ENCODE peak calls at places on chromosomes 11 and 22, in four cellular contexts. M, O, E and Q are unnamed samples.

GRCh38 chr11:62260261-62260953 is 9.6 kb upstream of the SCGB2A2 start:
- DNase-seq in M (no peak), E (no peak), O (no peak), Q (no peak)

GRCh38 chr11:45774023-45774655 is 30.8 kb upstream of the SLC35C1 start:
- DNase-seq in M (no peak), E (no peak), O (no peak), Q (no peak)

GRCh38 chr22:50209893-50210292 is 9.1 kb downstream of the SELENOO start:
- DNase-seq in O (peak; percentile 75), E (peak; percentile 71), M (peak; percentile 74), Q (peak; percentile 46)

GRCh38 chr22:49046546-49047305 is 780.9 kb downstream of the BRD1 start:
- DNase-seq in E (peak; percentile 67), O (no peak), M (no peak), Q (peak; percentile 34)

GRCh38 chr11:8858808-8859207 is 52.2 kb upstream of the AKIP1 start:
- DNase-seq in O (no peak), E (no peak), M (no peak), Q (no peak)

GRCh38 chr22:38415561-38416321 is 39.3 kb downstream of the KCNJ4 start:
- DNase-seq in E (peak; percentile 39), M (no peak), O (no peak), Q (no peak)

GRCh38 chr11:111793863-111794262 is 27.7 kb upstream of the PPP2R1B start:
- DNase-seq in O (peak; percentile 97), M (no peak), E (no peak), Q (no peak)

GRCh38 chr11:123607781-123608180 is 46.6 kb downstream of the SCN3B start:
- DNase-seq in M (no peak), E (no peak), O (no peak), Q (no peak)

GRCh38 chr11:130865091-130865771 is 51.0 kb downstream of the SNX19 start:
- DNase-seq in M (no peak), E (no peak), O (no peak), Q (no peak)

GRCh38 chr11:66545701-66546367 is at the start of gene ZDHHC24:
- DNase-seq in M (peak; percentile 74), E (peak; percentile 98), O (peak; percentile 99), Q (peak; percentile 69)

GRCh38 chr11:133526790-133527189 is 5.5 kb downstream of the OPCML start:
- DNase-seq in M (no peak), E (no peak), O (no peak), Q (no peak)

GRCh38 chr11:133531450-133531849 is 851 bp downstream of the OPCML start:
- DNase-seq in M (no peak), E (no peak), O (no peak), Q (no peak)

GRCh38 chr11:133530501-133530835 is 1.8 kb downstream of the OPCML start:
- DNase-seq in O (no peak), M (no peak), E (no peak), Q (no peak)

GRCh38 chr11:133531971-133532651 is at the start of gene OPCML:
- DNase-seq in E (peak; percentile 63), O (no peak), M (no peak), Q (no peak)

DNA sequence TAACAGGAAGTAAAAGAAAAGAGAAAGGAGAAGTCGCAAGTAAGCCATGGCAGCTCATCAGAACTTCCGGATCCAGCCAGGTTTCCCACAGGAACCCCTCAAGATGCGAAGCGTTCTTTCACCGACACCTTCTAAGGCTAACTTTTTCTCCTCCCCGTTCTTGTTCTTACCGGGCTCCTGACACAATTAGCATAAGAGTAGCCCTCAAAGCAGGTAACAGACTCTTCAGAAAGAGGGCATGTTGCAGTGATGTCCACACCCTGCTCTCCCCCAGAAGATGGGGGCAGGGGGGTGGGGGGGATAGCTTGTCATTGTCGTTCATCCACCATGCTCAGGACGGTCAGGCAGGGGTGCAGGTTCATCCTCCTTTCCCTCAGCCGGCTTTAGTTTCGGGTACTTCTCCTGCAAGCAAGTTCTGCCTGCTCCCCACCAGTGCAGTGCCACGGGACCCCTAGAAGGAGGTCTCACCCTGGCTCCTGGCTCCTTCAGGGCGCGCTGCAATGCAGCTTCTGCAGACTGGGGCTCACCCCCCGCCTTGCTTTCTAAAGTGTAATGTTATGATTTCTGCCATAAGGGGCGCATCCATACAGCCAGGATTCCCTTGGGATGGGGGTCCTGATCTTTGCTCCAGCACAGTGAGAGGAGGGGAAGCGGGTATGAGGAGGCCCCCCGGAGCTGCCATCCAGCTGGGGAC is 2.3 kb downstream of the OPCML start:
- DNase-seq in E (no peak), M (no peak), O (no peak), Q (no peak)
- H3K4me3 ChIP-seq in E (peak overlapping the region; percentile 63), M (no peak overlapping the region), O (no peak overlapping the region), Q (no peak overlapping the region)

DNA sequence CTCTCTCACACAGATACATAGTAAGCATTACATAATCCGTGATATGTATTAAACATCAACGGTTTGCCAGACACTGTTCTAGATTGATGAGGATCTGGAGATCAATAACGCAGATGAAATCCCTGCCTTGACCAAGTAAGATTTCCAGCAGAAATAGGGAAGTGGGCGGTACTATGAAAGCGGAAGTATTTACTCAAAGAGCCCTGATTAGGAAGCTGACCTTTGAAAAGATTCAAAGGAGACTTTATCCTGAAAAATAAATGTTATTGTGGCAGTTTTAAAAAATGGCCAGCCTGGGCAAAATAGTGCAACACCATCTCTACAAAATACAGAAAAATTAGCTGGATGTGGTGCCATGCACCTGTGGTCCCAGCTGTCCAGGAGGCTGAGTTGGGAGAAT is 26.8 kb downstream of the GAB2 start:
- DNase-seq in E (no peak), M (no peak), O (no peak), Q (no peak)
- H3K4me3 ChIP-seq in E (no peak overlapping the region), M (no peak overlapping the region), O (no peak overlapping the region), Q (no peak overlapping the region)

DNA sequence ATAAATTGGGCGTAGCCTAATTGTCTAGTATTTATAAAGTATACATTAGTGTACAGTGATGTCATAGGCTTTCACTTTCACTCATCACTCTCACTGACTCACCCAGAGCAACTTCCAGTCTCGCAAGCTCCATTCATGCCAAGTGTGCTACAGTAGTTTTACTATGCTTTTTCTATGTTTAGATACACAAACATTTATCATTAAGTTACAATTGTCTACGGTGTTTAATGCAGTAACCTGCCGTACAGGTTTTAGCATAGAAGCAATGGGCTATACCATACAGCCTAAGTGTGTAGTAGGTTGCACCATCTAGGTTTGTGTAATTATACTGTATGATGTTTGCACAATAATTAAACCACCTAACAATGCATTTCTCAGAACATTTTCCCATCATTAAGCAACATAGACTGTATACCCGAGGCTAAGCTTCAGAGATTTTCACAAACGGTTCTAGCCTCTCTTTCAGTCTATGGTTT is 17.5 kb downstream of the OR9G1 start:
- DNase-seq in M (no peak), E (no peak), O (no peak), Q (no peak)
- H3K4me3 ChIP-seq in M (no peak overlapping the region), E (no peak overlapping the region), O (no peak overlapping the region), Q (no peak overlapping the region)

GRCh38 chr11:61102667-61103491 is 590 bp downstream of the CD5 start:
- DNase-seq in O (no peak), M (peak; percentile 40), E (no peak), Q (peak; percentile 42)
- H3K4me3 ChIP-seq in O (no peak overlapping the region), M (peak overlapping the region; percentile 100), E (no peak overlapping the region), Q (peak overlapping the region; percentile 88)

GRCh38 chr11:6238902-6239301 is at the start of gene CNGA4:
- DNase-seq in E (no peak), M (no peak), O (no peak), Q (no peak)
- H3K4me3 ChIP-seq in E (no peak within 1 kb of the TSS), M (no peak within 1 kb of the TSS), O (no peak within 1 kb of the TSS), Q (no peak within 1 kb of the TSS)